ENCODE peak calls at places on chromosomes 12 and 14, in four cellular contexts. S, G, F and I are unnamed samples.

GRCh38 chr14:26415618-26416123 is 182.2 kb downstream of the NOVA1 start:
- DNase-seq in F (no peak), G (peak), S (no peak), I (no peak)

GRCh38 chr12:88733003-88733402 is 152.7 kb upstream of the KITLG start:
- DNase-seq in S (no peak), F (no peak), G (no peak), I (no peak)

GRCh38 chr12:87305481-87305880 is 723.7 kb downstream of the C12orf50 start:
- DNase-seq in S (no peak), F (no peak), G (no peak), I (no peak)

GRCh38 chr12:131135311-131135785 is 181.6 kb downstream of the ADGRD1 start:
- DNase-seq in S (no peak), F (no peak), G (no peak), I (no peak)

GRCh38 chr12:6915023-6915788 is 826 bp downstream of the ENO2 start:
- DNase-seq in G (no peak), F (no peak), S (peak), I (no peak)

GRCh38 chr12:4202482-4202881 is 71.1 kb upstream of the CCND2 start:
- DNase-seq in F (no peak), G (no peak), S (no peak), I (no peak)

GRCh38 chr12:132084681-132085635 is 59.2 kb downstream of the DDX51 start:
- DNase-seq in G (peak), S (peak), F (no peak), I (peak)

GRCh38 chr14:64074961-64075619 is 219.1 kb downstream of the ESR2 start:
- DNase-seq in G (no peak), S (no peak), F (no peak), I (peak)

GRCh38 chr12:1731019-1731687 is 40.3 kb downstream of the ADIPOR2 start:
- DNase-seq in G (no peak), S (no peak), F (no peak), I (no peak)

GRCh38 chr12:22252057-22252456 is 82.5 kb downstream of the ST8SIA1 start:
- DNase-seq in F (no peak), S (no peak), G (no peak), I (no peak)

GRCh38 chr12:103955811-103956514 is 9.7 kb upstream of the TDG start:
- DNase-seq in G (no peak), S (no peak), F (no peak), I (peak)

GRCh38 chr14:99252443-99252939 is 19.5 kb downstream of the BCL11B start:
- DNase-seq in S (no peak), F (no peak), G (no peak), I (no peak)

GRCh38 chr14:26444745-26445144 is 153.1 kb downstream of the NOVA1 start:
- DNase-seq in G (no peak), S (no peak), F (no peak), I (peak)

GRCh38 chr14:58922211-58922940 is 266.1 kb upstream of the DAAM1 start:
- DNase-seq in G (no peak), S (no peak), F (no peak), I (peak)

GRCh38 chr12:70854138-70854537 is 66.4 kb downstream of the PTPRR start:
- DNase-seq in S (no peak), F (no peak), G (no peak), I (no peak)

GRCh38 chr14:61025239-61026223 is 44.5 kb downstream of the SLC38A6 start:
- DNase-seq in F (peak), G (peak), S (peak), I (peak)

GRCh38 chr14:59183150-59183549 is 5.3 kb upstream of the DAAM1 start:
- DNase-seq in F (no peak), S (no peak), G (no peak), I (no peak)

GRCh38 chr14:51607677-51608076 is 44.0 kb upstream of the FRMD6 start:
- DNase-seq in G (no peak), F (no peak), S (peak), I (peak)

GRCh38 chr12:81077329-81077685 is 572 bp upstream of the ACSS3 start:
- DNase-seq in G (no peak), F (no peak), S (peak), I (peak)

GRCh38 chr14:81323621-81324400 is 76.3 kb downstream of the STON2 start:
- DNase-seq in G (peak), F (no peak), S (peak), I (no peak)

GRCh38 chr12:124143726-124144125 is 151.2 kb upstream of the RFLNA start:
- DNase-seq in G (peak), F (no peak), S (peak), I (no peak)

GRCh38 chr12:6550294-6551062 is 5.4 kb downstream of the IFFO1 start:
- DNase-seq in S (peak), F (no peak), G (no peak), I (no peak)

GRCh38 chr12:132560421-132560830 is 50.0 kb downstream of the LRCOL1 start:
- DNase-seq in S (no peak), F (no peak), G (peak), I (no peak)

GRCh38 chr14:94050231-94050880 is 24.2 kb downstream of the OTUB2 start:
- DNase-seq in G (no peak), F (no peak), S (no peak), I (no peak)

GRCh38 chr14:42428996-42429395 is 822.3 kb downstream of the LRFN5 start:
- DNase-seq in S (no peak), F (no peak), G (no peak), I (no peak)

GRCh38 chr14:22047105-22047504 is 373.5 kb upstream of the OR4E1 start:
- DNase-seq in F (no peak), S (no peak), G (no peak), I (no peak)

GRCh38 chr14:54440454-54440853 is 720 bp downstream of the CNIH1 start:
- DNase-seq in F (no peak), G (no peak), S (no peak), I (no peak)

GRCh38 chr14:44963775-44964380 is 1.9 kb downstream of the TOGARAM1 start:
- DNase-seq in F (no peak), S (no peak), G (no peak), I (no peak)

GRCh38 chr12:124415064-124415463 is 120.2 kb downstream of the RFLNA start:
- DNase-seq in S (no peak), F (no peak), G (no peak), I (no peak)

DNA sequence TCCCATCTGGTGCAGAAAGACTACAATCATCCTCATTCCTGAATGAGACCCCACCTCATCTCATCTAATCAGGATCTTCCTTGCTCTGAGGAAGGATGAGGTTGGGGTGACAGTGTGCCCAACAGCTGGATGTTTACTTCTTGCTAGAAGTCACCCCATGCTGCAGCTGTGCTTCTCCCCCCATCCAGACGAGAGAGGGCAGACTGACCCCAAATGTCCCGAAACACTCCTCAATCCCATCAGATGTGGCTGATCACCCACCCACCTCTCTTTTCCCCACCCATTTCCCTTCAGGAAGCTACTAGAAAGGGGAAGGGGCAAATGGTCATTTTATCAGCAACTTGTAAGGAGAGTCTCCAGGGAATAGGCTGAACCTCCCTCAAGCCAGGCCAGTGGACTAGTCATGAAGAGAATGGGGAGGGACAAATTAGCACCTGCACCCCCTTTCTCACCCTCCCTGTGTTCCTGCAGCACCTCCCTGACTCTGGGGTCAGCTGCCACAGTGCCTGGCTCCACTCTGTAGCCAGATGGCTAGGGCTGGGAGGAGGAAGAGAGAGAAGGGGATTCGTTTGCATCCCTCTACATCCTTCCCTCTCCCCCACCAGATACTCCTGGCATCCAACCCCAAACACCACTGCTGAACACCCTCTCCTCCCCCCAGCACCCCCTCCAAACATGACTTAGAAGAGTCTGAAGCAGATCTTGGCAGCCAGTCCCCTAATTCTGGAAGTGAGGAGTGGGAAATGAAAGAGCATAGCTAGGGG is 2.8 kb upstream of the BAZ2A start:
- DNase-seq in F (no peak), G (no peak), S (no peak), I (peak)
- H3K4me3 ChIP-seq in F (peak), G (peak), S (peak), I (peak)

GRCh38 chr14:90797919-90798318 is 18.3 kb downstream of the TTC7B start:
- DNase-seq in S (no peak), G (no peak), F (no peak), I (no peak)

GRCh38 chr14:90797451-90797850 is 18.8 kb downstream of the TTC7B start:
- DNase-seq in S (no peak), G (no peak), F (no peak), I (peak)

GRCh38 chr14:90799420-90799819 is 16.8 kb downstream of the TTC7B start:
- DNase-seq in S (no peak), F (no peak), G (no peak), I (no peak)

GRCh38 chr14:90796319-90796718 is 19.9 kb downstream of the TTC7B start:
- DNase-seq in F (no peak), S (peak), G (no peak), I (no peak)

GRCh38 chr14:90795744-90796143 is 20.5 kb downstream of the TTC7B start:
- DNase-seq in G (no peak), F (peak), S (no peak), I (peak)
- TF ChIP-seq CTCF in G (no peak), F (peak), S (no peak), I (peak)

GRCh38 chr14:100587763-100588411 is 670 bp upstream of the BEGAIN start:
- DNase-seq in G (no peak), S (peak), F (no peak), I (peak)

GRCh38 chr14:100588671-100589070 is 1.5 kb upstream of the BEGAIN start:
- DNase-seq in S (no peak), G (no peak), F (no peak), I (no peak)

GRCh38 chr14:100586520-100587247 is 533 bp downstream of the BEGAIN start:
- DNase-seq in G (no peak), S (no peak), F (no peak), I (peak)

GRCh38 chr14:100586153-100586519 is 1.1 kb downstream of the BEGAIN start:
- DNase-seq in F (no peak), S (no peak), G (no peak), I (no peak)

GRCh38 chr14:100587248-100587762 is at the start of gene BEGAIN:
- DNase-seq in G (no peak), F (no peak), S (peak), I (no peak)
- H3K4me3 ChIP-seq in G (peak), F (peak), S (peak), I (peak)

GRCh38 chr14:100279563-100279962 is 26.7 kb downstream of the SLC25A29 start:
- DNase-seq in S (no peak), G (no peak), F (no peak), I (no peak)

GRCh38 chr14:100281286-100282082 is 24.8 kb downstream of the SLC25A29 start:
- DNase-seq in S (peak), F (no peak), G (peak), I (no peak)

GRCh38 chr14:100282083-100282350 is 24.2 kb downstream of the SLC25A29 start:
- DNase-seq in G (no peak), S (no peak), F (no peak), I (no peak)

GRCh38 chr14:100279133-100279532 is 27.1 kb downstream of the SLC25A29 start:
- DNase-seq in F (no peak), S (no peak), G (no peak), I (no peak)

DNA sequence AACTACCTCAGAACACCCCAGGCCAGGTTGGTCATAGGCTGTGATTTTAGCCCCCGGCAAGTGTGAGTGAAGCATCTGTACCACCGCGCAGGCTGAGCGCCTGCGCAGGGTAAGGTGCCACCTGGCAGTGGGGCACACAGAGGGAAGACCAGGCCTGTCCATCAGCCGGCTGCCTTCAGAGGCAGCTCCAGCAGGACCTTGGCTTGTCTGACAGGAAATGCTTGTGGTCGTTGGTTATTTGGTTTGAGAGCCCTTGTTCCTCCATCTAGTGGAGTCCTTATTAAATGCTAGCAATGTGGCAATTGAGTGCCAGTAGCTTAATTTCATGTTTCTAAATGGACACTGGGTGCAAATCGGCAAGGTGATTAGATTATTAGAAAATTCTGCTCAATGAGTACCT is 27.5 kb downstream of the SLC25A29 start:
- DNase-seq in G (no peak), S (peak), F (no peak), I (peak)
- TF ChIP-seq CTCF in G (no peak), S (no peak), F (peak), I (peak)

GRCh38 chr12:50925342-50925651 is 27.0 kb upstream of the HIGD1C start:
- DNase-seq in F (no peak), G (no peak), S (no peak), I (no peak)

GRCh38 chr12:50924439-50925341 is 27.7 kb upstream of the HIGD1C start:
- DNase-seq in S (peak), F (peak), G (peak), I (peak)

GRCh38 chr12:50924131-50924438 is 28.3 kb upstream of the HIGD1C start:
- DNase-seq in G (no peak), S (no peak), F (no peak), I (no peak)

GRCh38 chr12:50923361-50924130 is 28.8 kb upstream of the HIGD1C start:
- DNase-seq in G (no peak), S (no peak), F (no peak), I (peak)

DNA sequence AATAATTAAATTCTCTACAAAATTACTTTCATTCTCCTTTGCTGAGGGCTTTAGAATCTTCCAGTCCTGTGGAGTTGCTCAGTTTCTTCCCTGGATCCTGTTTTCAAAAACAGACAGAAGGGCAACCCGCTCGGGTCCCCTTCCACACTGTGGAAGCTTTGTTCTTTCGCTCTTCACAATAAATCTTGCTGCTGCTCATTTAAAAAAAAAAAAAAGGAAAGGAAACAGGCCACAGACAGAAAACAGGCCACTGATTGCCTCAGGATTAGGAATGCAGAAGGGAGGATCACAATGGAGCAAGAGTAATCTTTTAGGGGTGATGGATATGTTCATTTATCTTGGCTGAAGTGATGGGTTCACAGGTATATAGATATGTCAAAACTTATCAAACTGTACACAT is 29.5 kb upstream of the HIGD1C start:
- DNase-seq in S (no peak), G (no peak), F (no peak), I (peak)
- H3K4me3 ChIP-seq in S (no peak), G (no peak), F (no peak), I (no peak)